ENCODE peak calls at places on chromosomes 13 and 19, in nine cellular contexts. F is IMR-90, O is HT1080, G is NCI-H1105, I is memory B cell, Z is thoracic aorta, T is cardiac fibroblast, N is OCI-M1, W is colonic mucosa. H is an unnamed sample.

GRCh38 chr13:107099661-107100060 is 531.7 kb upstream of the ARGLU1 start:
- DNase-seq in O (peak), G (no peak), F (peak), N (no peak), I (no peak), W (no peak), T (peak), Z (no peak), H (no peak)

GRCh38 chr13:33494596-33495214 is 209.2 kb upstream of the STARD13 start:
- DNase-seq in N (no peak), O (peak), G (no peak), T (peak), F (peak), Z (no peak), I (no peak), W (no peak), H (no peak)

GRCh38 chr13:97076898-97077297 is 82.6 kb upstream of the OXGR1 start:
- DNase-seq in Z (no peak), I (no peak), G (no peak), W (no peak), N (no peak), T (peak), F (no peak), O (no peak), H (no peak)

GRCh38 chr19:35346193-35347052 is 1.3 kb upstream of the FFAR1 start:
- DNase-seq in I (peak), G (peak), T (no peak), Z (no peak), N (no peak), F (no peak), W (peak), O (no peak), H (peak)

GRCh38 chr13:24644051-24644450 is 36.2 kb upstream of the ATP12A start:
- DNase-seq in Z (no peak), O (peak), I (no peak), W (no peak), T (peak), N (peak), F (peak), G (no peak), H (no peak)

GRCh38 chr19:45676851-45677263 is 8.8 kb downstream of the GIPR start:
- DNase-seq in G (no peak), O (no peak), W (peak), T (no peak), N (peak), F (no peak), Z (no peak), I (peak), H (peak)

GRCh38 chr13:79392882-79393563 is 13.0 kb downstream of the RBM26 start:
- DNase-seq in W (no peak), N (peak), G (no peak), Z (no peak), T (peak), F (peak), O (peak), I (no peak), H (no peak)

GRCh38 chr19:53091413-53091812 is 11.8 kb downstream of the ZNF160 start:
- DNase-seq in W (no peak), F (no peak), T (no peak), O (no peak), N (no peak), Z (no peak), G (no peak), I (no peak), H (no peak)

GRCh38 chr13:59837101-59837500 is 326.6 kb downstream of the DIAPH3 start:
- DNase-seq in I (no peak), G (no peak), F (no peak), Z (no peak), O (no peak), W (no peak), N (no peak), T (no peak), H (no peak)

GRCh38 chr13:28434934-28435333 is 60.0 kb downstream of the FLT1 start:
- DNase-seq in I (no peak), G (no peak), Z (no peak), W (no peak), N (no peak), T (peak), O (no peak), F (peak), H (no peak)

GRCh38 chr19:42291437-42291815 is 10.5 kb upstream of the PRR19 start:
- DNase-seq in W (peak), Z (no peak), N (no peak), F (no peak), O (no peak), I (no peak), G (no peak), T (no peak), H (no peak)

GRCh38 chr13:98693756-98694155 is 58.7 kb downstream of the SLC15A1 start:
- DNase-seq in G (no peak), N (no peak), W (no peak), T (no peak), F (no peak), Z (no peak), O (no peak), I (no peak), H (no peak)

GRCh38 chr19:49799798-49800376 is 13.2 kb downstream of the FUZ start:
- DNase-seq in Z (no peak), W (no peak), F (no peak), N (peak), I (no peak), G (no peak), O (no peak), T (no peak), H (no peak)

GRCh38 chr13:70390968-70391367 is 282.7 kb upstream of the KLHL1 start:
- DNase-seq in O (no peak), G (no peak), W (no peak), Z (no peak), N (no peak), I (no peak), F (no peak), T (no peak), H (no peak)

GRCh38 chr13:46961719-46962118 is 64.9 kb upstream of the HTR2A start:
- DNase-seq in N (peak), O (peak), I (no peak), Z (no peak), T (peak), F (peak), G (no peak), W (no peak), H (peak)

GRCh38 chr13:47598340-47598911 is 402.6 kb downstream of the SUCLA2 start:
- DNase-seq in G (no peak), F (peak), O (no peak), Z (no peak), N (peak), W (no peak), I (no peak), T (peak), H (no peak)

GRCh38 chr19:47226426-47227346 is 4.3 kb downstream of the BBC3 start:
- DNase-seq in W (peak), O (peak), G (no peak), I (peak), F (peak), T (peak), Z (peak), N (peak), H (no peak)

GRCh38 chr13:95492044-95492801 is 60.3 kb upstream of the CLDN10 start:
- DNase-seq in Z (no peak), I (no peak), F (no peak), G (peak), N (no peak), W (peak), O (no peak), T (no peak), H (no peak)

GRCh38 chr19:4581381-4582111 is 22.1 kb upstream of the SEMA6B start:
- DNase-seq in N (peak), T (no peak), Z (no peak), I (no peak), W (no peak), F (no peak), O (no peak), G (peak), H (no peak)

GRCh38 chr13:110520431-110521295 is 40.9 kb downstream of the RAB20 start:
- DNase-seq in G (no peak), T (peak), W (peak), F (peak), Z (peak), I (no peak), N (no peak), O (no peak), H (no peak)

GRCh38 chr19:48806818-48807589 is 3.8 kb downstream of the BCAT2 start:
- DNase-seq in G (no peak), T (peak), F (peak), N (no peak), Z (no peak), W (peak), O (no peak), I (no peak), H (peak)

GRCh38 chr13:94121686-94122085 is 357.8 kb downstream of the DCT start:
- DNase-seq in O (peak), G (no peak), I (no peak), W (no peak), T (peak), F (peak), Z (no peak), N (no peak), H (no peak)

GRCh38 chr19:33492951-33493350 is 28.6 kb downstream of the PEPD start:
- DNase-seq in Z (no peak), W (no peak), T (no peak), G (no peak), F (no peak), O (no peak), N (no peak), I (no peak), H (no peak)

GRCh38 chr19:14005381-14006084 is 587 bp downstream of the RFX1 start:
- DNase-seq in O (peak), Z (peak), N (peak), G (peak), W (peak), T (peak), F (peak), I (peak), H (peak)

GRCh38 chr19:51480590-51480989 is 2.3 kb downstream of the CEACAM18 start:
- DNase-seq in G (no peak), I (no peak), O (no peak), T (peak), Z (no peak), F (no peak), W (no peak), N (peak), H (no peak)

GRCh38 chr13:91141619-91142061 is 205.8 kb upstream of the MIR17HG start:
- DNase-seq in G (no peak), O (no peak), Z (no peak), I (no peak), F (no peak), W (no peak), T (no peak), N (no peak), H (no peak)

GRCh38 chr19:16371540-16371986 is 46.9 kb downstream of the KLF2 start:
- DNase-seq in T (no peak), I (peak), F (no peak), O (no peak), Z (no peak), W (peak), G (no peak), N (peak), H (peak)

GRCh38 chr13:30978981-30979956 is 46.8 kb downstream of the TEX26 start:
- DNase-seq in T (peak), Z (no peak), I (no peak), F (no peak), O (no peak), W (peak), N (peak), G (no peak), H (no peak)

GRCh38 chr19:47228168-47228936 is 2.6 kb downstream of the BBC3 start:
- DNase-seq in O (peak), Z (no peak), T (peak), F (peak), W (peak), N (peak), G (no peak), I (peak), H (no peak)

GRCh38 chr19:7982651-7983099 is 22.8 kb downstream of the ELAVL1 start:
- DNase-seq in W (no peak), F (no peak), T (no peak), Z (no peak), I (no peak), N (no peak), O (no peak), G (no peak), H (no peak)

GRCh38 chr13:113846639-113847318 is 17.1 kb downstream of the GAS6 start:
- DNase-seq in I (no peak), W (no peak), F (no peak), Z (no peak), G (no peak), T (no peak), O (no peak), N (no peak), H (no peak)

GRCh38 chr13:42574435-42575311 is 721 bp downstream of the TNFSF11 start:
- DNase-seq in T (no peak), W (no peak), Z (no peak), G (no peak), O (no peak), F (no peak), N (no peak), I (peak), H (peak)

GRCh38 chr13:46571189-46571901 is 18.4 kb downstream of the LRCH1 start:
- DNase-seq in I (no peak), Z (no peak), F (peak), N (no peak), T (peak), G (no peak), O (peak), W (no peak), H (no peak)

H was measured in GM12892.